ENCODE peak calls at places on chromosomes 7 and 10, in six cellular contexts. M, P, K, Y, Z and U are unnamed samples.

GRCh38 chr10:43093423-43094090 is 16.7 kb downstream of the RET start:
- DNase-seq in K (no peak), Z (no peak), P (peak), Y (no peak), M (no peak), U (no peak)

GRCh38 chr10:13276749-13277394 is 23.0 kb downstream of the PHYH start:
- DNase-seq in Y (no peak), K (peak), P (no peak), M (no peak), Z (peak), U (no peak)

GRCh38 chr10:84214612-84215235 is 10.6 kb downstream of the LRIT2 start:
- DNase-seq in K (no peak), Z (no peak), Y (peak), P (peak), M (no peak), U (peak)

GRCh38 chr10:120538091-120538490 is 81.1 kb downstream of the PLPP4 start:
- DNase-seq in K (peak), P (no peak), Y (no peak), Z (no peak), M (no peak), U (no peak)

GRCh38 chr7:16514271-16514670 is 12.4 kb upstream of the LRRC72 start:
- DNase-seq in Z (no peak), K (no peak), P (no peak), Y (no peak), M (no peak), U (no peak)

GRCh38 chr10:5508161-5508604 is 8.8 kb upstream of the CALML5 start:
- DNase-seq in K (no peak), Y (no peak), P (no peak), Z (no peak), M (no peak), U (no peak)

GRCh38 chr7:134364619-134365037 is 47.9 kb upstream of the SLC35B4 start:
- DNase-seq in Y (no peak), P (no peak), Z (peak), K (peak), M (no peak), U (no peak)

GRCh38 chr10:100993986-100994708 is 5.5 kb upstream of the LZTS2 start:
- DNase-seq in Y (no peak), P (no peak), K (peak), Z (no peak), M (no peak), U (no peak)

GRCh38 chr7:82163586-82163985 is 280.0 kb downstream of the CACNA2D1 start:
- DNase-seq in Y (no peak), Z (no peak), K (no peak), M (no peak), P (no peak), U (no peak)

GRCh38 chr7:108311446-108312168 is 144.6 kb downstream of the NRCAM start:
- DNase-seq in K (peak), M (no peak), Y (no peak), P (no peak), Z (peak), U (no peak)

GRCh38 chr10:8404721-8405120 is 350.2 kb downstream of the GATA3 start:
- DNase-seq in M (no peak), Z (no peak), Y (no peak), K (no peak), P (peak), U (no peak)

GRCh38 chr7:123637878-123638277 is 17.8 kb upstream of the LMOD2 start:
- DNase-seq in Z (no peak), M (no peak), K (no peak), Y (no peak), P (no peak), U (no peak)

GRCh38 chr10:18303851-18304800 is 163.9 kb downstream of the CACNB2 start:
- DNase-seq in M (peak), Z (no peak), K (no peak), P (no peak), Y (no peak), U (no peak)

GRCh38 chr7:38561166-38561565 is 70.0 kb downstream of the AMPH start:
- DNase-seq in K (no peak), M (no peak), Z (no peak), P (no peak), Y (no peak), U (no peak)

GRCh38 chr7:50651227-50651989 is 86.2 kb upstream of the DDC start:
- DNase-seq in M (no peak), Y (no peak), Z (no peak), K (no peak), P (no peak), U (peak)

GRCh38 chr10:24849537-24850299 is 102.7 kb downstream of the PRTFDC1 start:
- DNase-seq in Y (no peak), K (no peak), Z (no peak), M (no peak), P (no peak), U (no peak)

GRCh38 chr7:28854750-28855074 is 103.4 kb downstream of the TRIL start:
- DNase-seq in P (no peak), K (no peak), Y (no peak), M (no peak), Z (no peak), U (no peak)

GRCh38 chr10:99329891-99330674 is 927 bp downstream of the CNNM1 start:
- DNase-seq in P (peak), M (no peak), K (peak), Z (no peak), Y (no peak), U (no peak)

GRCh38 chr7:124701955-124702354 is 63.6 kb downstream of the GPR37 start:
- DNase-seq in K (no peak), Z (no peak), P (no peak), M (no peak), Y (no peak), U (no peak)

GRCh38 chr10:100482181-100482833 is 19.5 kb downstream of the WNT8B start:
- DNase-seq in M (peak), P (peak), Z (peak), K (peak), Y (peak), U (peak)

GRCh38 chr7:97064972-97065587 is 40.4 kb upstream of the DLX5 start:
- DNase-seq in Z (peak), M (no peak), P (peak), Y (no peak), K (peak), U (no peak)

GRCh38 chr7:152709307-152710133 is 33.6 kb upstream of the XRCC2 start:
- DNase-seq in K (no peak), Y (no peak), P (no peak), Z (no peak), M (no peak), U (no peak)

GRCh38 chr10:125159932-125160855 is at the start of gene CTBP2:
- DNase-seq in Y (no peak), M (no peak), K (peak), P (no peak), Z (no peak), U (peak)

GRCh38 chr10:113499066-113499465 is 53.8 kb upstream of the HABP2 start:
- DNase-seq in M (no peak), K (no peak), Y (no peak), P (no peak), Z (no peak), U (no peak)

GRCh38 chr7:136874393-136875032 is 6.1 kb downstream of the CHRM2 start:
- DNase-seq in M (no peak), Y (no peak), K (peak), Z (no peak), P (no peak), U (no peak)

GRCh38 chr7:8629504-8629903 is 196.1 kb downstream of the NXPH1 start:
- DNase-seq in Y (no peak), Z (no peak), K (no peak), M (no peak), P (no peak), U (no peak)